ENCODE peak calls at places on chromosome 1, in seven cellular contexts. B, G, X, V, J, M and K are unnamed samples.

GRCh38 chr1:109158433-109158832 is 44.5 kb downstream of the ELAPOR1 start:
- DNase-seq in B (no peak), G (no peak), X (no peak), V (no peak), J (no peak), M (no peak), K (no peak)

GRCh38 chr1:19885821-19886220 is 3.6 kb downstream of the OTUD3 start:
- DNase-seq in B (no peak), G (no peak), X (no peak), V (no peak), J (no peak), M (no peak), K (no peak)

GRCh38 chr1:90726716-90727480 is 9.8 kb upstream of the BARHL2 start:
- DNase-seq in B (no peak), G (no peak), X (no peak), V (no peak), J (no peak), M (no peak), K (no peak)

GRCh38 chr1:52665173-52666020 is 32.4 kb downstream of the SHISAL2A start:
- DNase-seq in B (no peak), G (no peak), X (no peak), V (no peak), J (no peak), M (no peak), K (no peak)

GRCh38 chr1:1833916-1834325 is 55.7 kb upstream of the NADK start:
- DNase-seq in B (peak), G (no peak), X (no peak), V (no peak), J (peak), M (no peak), K (no peak)

GRCh38 chr1:7538849-7539771 is 232.0 kb upstream of the VAMP3 start:
- DNase-seq in B (no peak), G (no peak), X (no peak), V (peak), J (peak), M (no peak), K (no peak)

GRCh38 chr1:5513891-5514515 is 478.2 kb downstream of the NPHP4 start:
- DNase-seq in B (no peak), G (no peak), X (no peak), V (peak), J (no peak), M (no peak), K (peak)

GRCh38 chr1:10598088-10598712 is 123.5 kb downstream of the PEX14 start:
- DNase-seq in B (no peak), G (no peak), X (no peak), V (no peak), J (peak), M (no peak), K (peak)

GRCh38 chr1:197519741-197520334 is 251.8 kb downstream of the CRB1 start:
- DNase-seq in B (no peak), G (peak), X (no peak), V (no peak), J (no peak), M (no peak), K (no peak)

GRCh38 chr1:157105988-157106812 is 6.6 kb upstream of the ETV3L start:
- DNase-seq in B (peak), G (peak), X (peak), V (no peak), J (no peak), M (no peak), K (no peak)

GRCh38 chr1:48600182-48600581 is 128.2 kb upstream of the SPATA6 start:
- DNase-seq in B (no peak), G (no peak), X (no peak), V (no peak), J (no peak), M (no peak), K (no peak)

GRCh38 chr1:181818459-181818858 is 243.1 kb downstream of the ZNF648 start:
- DNase-seq in B (no peak), G (no peak), X (no peak), V (no peak), J (no peak), M (no peak), K (no peak)

GRCh38 chr1:1550591-1551432 is 10.4 kb upstream of the TMEM240 start:
- DNase-seq in B (no peak), G (no peak), X (no peak), V (no peak), J (peak), M (no peak), K (no peak)

GRCh38 chr1:14372526-14372925 is 226.0 kb upstream of the KAZN start:
- DNase-seq in B (no peak), G (no peak), X (no peak), V (no peak), J (no peak), M (no peak), K (no peak)

GRCh38 chr1:58964880-58965279 is 181.0 kb upstream of the JUN start:
- DNase-seq in B (no peak), G (no peak), X (no peak), V (no peak), J (no peak), M (no peak), K (no peak)

GRCh38 chr1:160993544-160993943 is 27.4 kb downstream of the F11R start:
- DNase-seq in B (no peak), G (peak), X (no peak), V (no peak), J (no peak), M (no peak), K (no peak)

GRCh38 chr1:93616221-93616995 is 65.2 kb downstream of the BCAR3 start:
- DNase-seq in B (no peak), G (peak), X (no peak), V (no peak), J (no peak), M (no peak), K (no peak)

GRCh38 chr1:116556289-116557006 is 14.4 kb downstream of the CD58 start:
- DNase-seq in B (no peak), G (peak), X (peak), V (no peak), J (no peak), M (peak), K (no peak)

GRCh38 chr1:19921310-19921709 is 2.1 kb downstream of the PLA2G2E start:
- DNase-seq in B (no peak), G (no peak), X (no peak), V (no peak), J (no peak), M (no peak), K (peak)

GRCh38 chr1:151993084-151993733 is 450 bp downstream of the S100A10 start:
- DNase-seq in B (peak), G (no peak), X (no peak), V (peak), J (no peak), M (no peak), K (no peak)

GRCh38 chr1:75720325-75720724 is 4.2 kb upstream of the ACADM start:
- DNase-seq in B (no peak), G (no peak), X (no peak), V (no peak), J (no peak), M (no peak), K (no peak)

GRCh38 chr1:222632749-222633148 is 14.9 kb downstream of the MIA3 start:
- DNase-seq in B (no peak), G (no peak), X (no peak), V (no peak), J (no peak), M (no peak), K (no peak)

GRCh38 chr1:238409947-238410346 is 519.2 kb upstream of the ZP4 start:
- DNase-seq in B (no peak), G (no peak), X (no peak), V (no peak), J (no peak), M (no peak), K (no peak)

GRCh38 chr1:192807221-192807967 is 1.4 kb upstream of the RGS2 start:
- DNase-seq in B (no peak), G (peak), X (no peak), V (no peak), J (no peak), M (no peak), K (no peak)

GRCh38 chr1:171581766-171582165 is 40.3 kb upstream of the MYOCOS start:
- DNase-seq in B (no peak), G (no peak), X (no peak), V (no peak), J (no peak), M (no peak), K (no peak)

GRCh38 chr1:6523566-6523965 is 30.7 kb downstream of the NOL9 start:
- DNase-seq in B (no peak), G (peak), X (no peak), V (peak), J (peak), M (no peak), K (no peak)

GRCh38 chr1:198937231-198938031 is 298.6 kb downstream of the PTPRC start:
- DNase-seq in B (peak), G (peak), X (peak), V (no peak), J (peak), M (peak), K (no peak)

GRCh38 chr1:154198756-154199562 is 7.1 kb upstream of the TPM3 start:
- DNase-seq in B (no peak), G (peak), X (no peak), V (no peak), J (peak), M (no peak), K (no peak)

GRCh38 chr1:205217418-205217817 is 5.9 kb upstream of the DSTYK start:
- DNase-seq in B (no peak), G (no peak), X (no peak), V (no peak), J (no peak), M (no peak), K (no peak)

GRCh38 chr1:40760984-40761383 is 22.6 kb upstream of the KCNQ4 start:
- DNase-seq in B (no peak), G (no peak), X (no peak), V (no peak), J (no peak), M (no peak), K (no peak)

GRCh38 chr1:245961137-245961540 is 545.9 kb downstream of the SMYD3 start:
- DNase-seq in B (no peak), G (no peak), X (no peak), V (no peak), J (no peak), M (no peak), K (no peak)